ENCODE peak calls at places on chromosomes 5 and 9, in four cellular contexts. P is stimulated activated CD4-positive, alpha-beta T cell treated with anti-CD3 and anti-CD28 coated beads, Interleukin-12 subunit alpha, Interleukin-12 subunit beta, amount 100 ng/mL, for 48 hours; U is NCI-H345; V is cardiac fibroblast. N is an unnamed sample.

GRCh38 chr5:117892360-117892759 is 1096.0 kb downstream of the DTWD2 start:
- DNase-seq in V (no peak), U (no peak), P (no peak), N (no peak)

GRCh38 chr5:116944171-116944570 is 369.5 kb upstream of the SEMA6A start:
- DNase-seq in V (no peak), U (no peak), P (no peak), N (no peak)

GRCh38 chr9:14302405-14302804 is 11.5 kb downstream of the NFIB start:
- DNase-seq in V (peak), P (no peak), U (no peak), N (no peak)

GRCh38 chr5:137296213-137296702 is 202.9 kb downstream of the SPOCK1 start:
- DNase-seq in V (no peak), U (peak), P (no peak), N (no peak)

GRCh38 chr5:9233035-9233434 is 312.8 kb downstream of the SEMA5A start:
- DNase-seq in V (no peak), P (no peak), U (no peak), N (no peak)

GRCh38 chr9:108580021-108580439 is 275.8 kb downstream of the ACTL7B start:
- DNase-seq in P (no peak), V (peak), U (no peak), N (no peak)

GRCh38 chr9:128412120-128412790 is 8.4 kb upstream of the CERCAM start:
- DNase-seq in V (peak), U (peak), P (peak), N (no peak)

GRCh38 chr5:111135946-111136345 is 43.8 kb downstream of the WDR36 start:
- DNase-seq in U (no peak), P (no peak), V (peak), N (no peak)

GRCh38 chr5:11146171-11146570 is 385.1 kb upstream of the DAP start:
- DNase-seq in U (no peak), P (no peak), V (no peak), N (no peak)

GRCh38 chr9:18333157-18333556 is 140.8 kb upstream of the ADAMTSL1 start:
- DNase-seq in V (peak), U (no peak), P (no peak), N (no peak)

GRCh38 chr5:115320515-115320914 is 24.1 kb upstream of the CCDC112 start:
- DNase-seq in U (no peak), V (no peak), P (no peak), N (no peak)

GRCh38 chr5:5181650-5182324 is 41.7 kb downstream of the ADAMTS16 start:
- DNase-seq in V (no peak), U (no peak), P (no peak), N (no peak)

GRCh38 chr5:178314961-178315820 is 82.6 kb upstream of the PHYKPL start:
- DNase-seq in P (no peak), U (no peak), V (no peak), N (no peak)

GRCh38 chr9:88322906-88323566 is 65.2 kb upstream of the SPIN1 start:
- DNase-seq in V (peak), P (no peak), U (no peak), N (no peak)

GRCh38 chr5:40321514-40321913 is 358.2 kb upstream of the PTGER4 start:
- DNase-seq in U (no peak), V (no peak), P (no peak), N (no peak)

GRCh38 chr5:135426102-135427082 is 20.8 kb downstream of the DCANP1 start:
- DNase-seq in P (no peak), U (peak), V (peak), N (no peak)

GRCh38 chr5:80237243-80237642 is 18.6 kb downstream of the SERINC5 start:
- DNase-seq in P (no peak), V (no peak), U (no peak), N (no peak)